ENCODE peak calls at places on chromosomes 6 and 20, in eight cellular contexts. R is body of pancreas; F is Panc1; Z is fibroblast of lung; E is esophagus muscularis mucosa; M is CD8-positive, alpha-beta T cell; C is cardiac muscle cell; B is psoas muscle. D is an unnamed sample.

GRCh38 chr6:137497722-137498463 is 3.7 kb upstream of the OLIG3 start:
- DNase-seq in Z (no peak), B (no peak), C (no peak), F (no peak), E (peak), R (peak), M (no peak), D (no peak)

GRCh38 chr6:148491638-148492210 is 149.1 kb downstream of the SASH1 start:
- DNase-seq in E (peak), R (no peak), B (no peak), F (no peak), C (no peak), M (no peak), Z (peak), D (no peak)

GRCh38 chr6:3349388-3350251 is 90.9 kb downstream of the PSMG4 start:
- DNase-seq in R (no peak), F (no peak), C (no peak), E (no peak), B (no peak), Z (no peak), M (no peak), D (no peak)

GRCh38 chr20:23881371-23881770 is 1.8 kb upstream of the CST5 start:
- DNase-seq in M (no peak), B (no peak), F (no peak), Z (no peak), R (no peak), C (no peak), E (no peak), D (no peak)

GRCh38 chr6:65199121-65199520 is 507.9 kb downstream of the EYS start:
- DNase-seq in M (no peak), B (no peak), Z (peak), C (no peak), E (no peak), F (no peak), R (no peak), D (no peak)

GRCh38 chr6:35310265-35310831 is 12.7 kb downstream of the DEF6 start:
- DNase-seq in M (peak), R (no peak), E (no peak), F (no peak), B (no peak), Z (no peak), C (no peak), D (no peak)

GRCh38 chr6:15062311-15063252 is 183.3 kb upstream of the JARID2 start:
- DNase-seq in R (no peak), B (no peak), M (no peak), Z (peak), E (no peak), F (no peak), C (peak), D (no peak)

GRCh38 chr20:24257171-24257570 is 212.3 kb upstream of the SYNDIG1 start:
- DNase-seq in E (no peak), F (no peak), M (no peak), R (no peak), C (no peak), B (no peak), Z (no peak), D (no peak)

GRCh38 chr6:40718401-40718800 is 131.2 kb upstream of the LRFN2 start:
- DNase-seq in R (no peak), F (no peak), C (no peak), E (no peak), Z (no peak), B (no peak), M (no peak), D (no peak)

GRCh38 chr6:10030942-10031537 is 383.8 kb downstream of the TFAP2A start:
- DNase-seq in M (no peak), F (no peak), C (no peak), E (no peak), Z (no peak), R (no peak), B (no peak), D (peak)

DNA sequence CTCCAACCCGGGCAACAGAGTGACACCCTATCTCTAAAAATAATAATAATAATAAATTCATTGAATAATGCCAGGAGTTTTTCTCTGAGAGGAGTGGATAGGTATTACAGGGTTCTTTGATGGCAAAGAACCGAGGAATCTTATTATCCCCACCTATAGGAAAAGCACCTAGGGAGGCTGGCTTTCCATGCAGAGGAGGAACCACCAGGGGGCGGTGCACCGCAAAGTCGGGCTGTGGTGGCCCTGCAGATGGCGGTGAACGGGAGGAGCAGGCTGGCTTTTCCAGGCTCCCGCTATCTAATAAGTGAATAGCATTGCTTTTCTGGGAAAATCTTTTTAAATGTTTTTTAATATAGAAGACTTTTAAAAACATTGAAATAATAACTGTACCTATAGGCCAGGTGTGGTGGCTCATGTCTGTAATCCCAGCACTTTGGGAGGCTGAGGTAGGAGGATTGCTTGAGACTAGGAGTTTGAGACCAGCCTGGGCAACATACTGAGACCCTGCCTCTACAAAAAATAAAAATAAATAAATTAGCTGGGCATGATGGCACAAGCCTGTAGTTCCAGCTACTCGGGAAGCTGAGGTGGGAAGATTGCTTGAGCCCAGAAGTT is 864.2 kb downstream of the KIF16B start:
- DNase-seq in E (no peak), B (peak), R (peak), C (peak), F (no peak), M (no peak), Z (peak), D (peak)
- TF ChIP-seq CTCF in E (peak), B (peak), R (peak), C (peak), F (peak), M (no peak), Z (peak), D (peak)

DNA sequence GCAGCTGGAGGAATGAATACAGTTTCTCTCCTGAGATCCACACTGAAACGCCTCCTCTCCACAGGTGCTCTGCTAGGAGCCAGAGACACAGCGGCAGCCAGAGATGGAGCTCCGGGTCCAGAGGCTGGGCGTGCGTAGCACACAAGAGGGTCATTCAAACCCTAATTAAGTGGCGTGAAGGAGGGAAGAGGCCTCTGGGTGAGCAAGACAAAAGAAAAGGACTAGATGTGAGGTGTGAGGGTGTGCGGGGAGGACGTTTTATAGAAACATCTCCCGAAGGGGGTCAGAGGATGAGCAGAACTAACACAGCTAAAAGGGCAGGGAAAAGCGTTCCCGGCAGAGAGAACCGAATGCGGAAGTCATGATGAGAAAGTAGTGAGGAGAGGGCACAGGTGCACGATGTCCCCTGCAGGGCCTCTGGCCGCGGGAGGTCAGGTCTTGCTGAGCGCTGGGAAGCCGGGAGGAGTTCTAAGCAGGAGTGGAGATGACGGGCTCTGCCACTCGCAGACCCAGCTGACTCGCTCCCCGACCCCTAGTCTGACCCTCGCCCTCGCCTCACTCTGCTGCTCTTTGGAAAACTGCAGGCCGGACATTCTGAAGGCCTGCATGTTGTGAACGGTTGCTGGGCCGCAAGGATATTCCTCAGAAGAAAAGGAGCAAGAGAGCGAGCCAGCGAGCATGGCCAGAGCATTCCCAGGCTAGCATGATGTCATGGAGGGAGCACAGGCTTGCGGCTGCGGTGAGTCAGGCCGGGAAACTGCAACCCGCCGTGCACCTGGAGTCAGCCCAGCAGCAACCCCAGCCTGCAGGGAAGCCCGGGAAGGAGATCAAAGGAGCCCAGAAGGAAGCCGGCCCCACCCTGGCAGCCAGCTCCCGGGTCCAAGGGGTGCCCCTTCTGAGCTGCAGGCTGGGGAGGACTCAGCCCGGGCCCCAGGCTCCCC is 54.2 kb downstream of the BMP7 start:
- DNase-seq in M (no peak), Z (peak), F (no peak), C (peak), R (peak), B (peak), E (peak), D (no peak)
- H3K4me3 ChIP-seq in M (no peak), Z (no peak), F (peak), C (no peak), R (no peak), B (no peak), E (no peak), D (no peak)

GRCh38 chr6:123715243-123715863 is 78.6 kb upstream of the TRDN start:
- DNase-seq in F (peak), M (no peak), B (no peak), R (peak), E (no peak), Z (peak), C (peak), D (peak)
- TF ChIP-seq CTCF in F (peak), M (no peak), B (peak), R (peak), E (peak), Z (peak), C (peak), D (peak)

GRCh38 chr6:82436740-82437139 is 73.1 kb downstream of the TPBG start:
- DNase-seq in C (no peak), R (no peak), M (no peak), Z (no peak), E (no peak), B (no peak), F (no peak), D (no peak)
- H3K4me3 ChIP-seq in C (no peak), R (no peak), M (no peak), Z (no peak), E (no peak), B (no peak), F (no peak), D (no peak)

DNA sequence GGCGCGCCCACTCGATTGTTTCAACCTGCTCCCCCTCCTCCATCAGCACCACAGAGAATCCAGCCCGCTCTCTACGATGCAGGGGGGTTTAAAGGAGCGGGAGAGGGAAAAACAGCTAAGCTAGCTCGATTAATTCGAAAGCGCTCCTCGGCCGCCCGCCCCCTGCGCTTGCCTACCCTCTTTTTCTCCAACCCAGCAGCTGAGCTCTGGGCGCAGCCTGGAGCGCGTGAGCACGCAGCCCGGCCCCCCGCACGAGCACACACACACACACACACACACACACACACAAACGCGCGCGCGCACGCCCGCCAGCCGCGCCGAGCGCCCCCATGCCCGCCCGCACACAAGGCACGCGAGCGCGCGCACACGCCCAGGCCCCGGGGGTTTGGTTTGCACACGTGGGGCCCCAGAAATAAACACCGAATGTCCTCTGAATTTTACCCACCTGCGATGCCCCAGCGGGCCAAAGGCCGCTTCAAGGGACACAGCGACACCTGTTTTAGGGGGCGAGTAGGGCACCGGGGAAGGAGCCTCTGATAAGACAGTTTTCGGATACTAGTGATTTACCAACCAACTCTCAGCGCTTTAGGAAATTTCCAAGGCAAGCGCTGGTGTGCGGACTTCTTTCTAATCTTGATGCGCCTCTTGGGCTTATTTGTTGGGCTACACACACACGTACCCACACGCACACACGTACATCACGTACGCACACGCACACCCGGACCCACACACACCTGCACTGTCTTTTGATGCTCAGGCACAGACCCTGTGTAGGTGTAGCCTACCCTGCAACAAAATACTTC is 787 bp upstream of the NRN1 start:
- DNase-seq in M (peak), Z (no peak), F (no peak), B (no peak), E (no peak), R (peak), C (no peak), D (no peak)
- TF ChIP-seq CTCF in M (peak), Z (no peak), F (no peak), B (peak), E (no peak), R (no peak), C (no peak), D (peak)